ENCODE peak calls at places on chromosomes 7 and 10, in eight cellular contexts. N is IMR-90, I is transverse colon, V is Peyer's patch, H is tibial nerve, B is sigmoid colon, E is A549, S is testis. T is an unnamed sample.

GRCh38 chr10:120221873-120222485 is 235.0 kb upstream of the PLPP4 start:
- DNase-seq in N (no peak), I (no peak), V (no peak), H (no peak), B (no peak), E (peak; percentile 65), S (peak; percentile 44), T (no peak)

GRCh38 chr7:66877577-66878300 is 43.3 kb upstream of the TMEM248 start:
- DNase-seq in N (peak; percentile 36), I (no peak), V (no peak), H (no peak), B (no peak), E (no peak), S (no peak), T (no peak)

GRCh38 chr7:142855401-142855743 is 496 bp downstream of the EPHB6 start:
- DNase-seq in N (no peak), I (no peak), V (peak; percentile 43), H (no peak), B (no peak), E (no peak), S (no peak), T (no peak)

GRCh38 chr10:124354411-124355382 is 64.0 kb downstream of the OAT start:
- DNase-seq in N (peak; percentile 38), I (peak; percentile 33), V (peak; percentile 66), H (peak; percentile 53), B (no peak), E (peak; percentile 65), S (peak; percentile 71), T (peak; percentile 50)

GRCh38 chr10:53140516-53140915 is 367.9 kb upstream of the MBL2 start:
- DNase-seq in N (no peak), I (no peak), V (no peak), H (no peak), B (no peak), E (no peak), S (no peak), T (no peak)

GRCh38 chr10:17273403-17273802 is 45.4 kb downstream of the VIM start:
- DNase-seq in N (peak; percentile 80), I (no peak), V (no peak), H (no peak), B (no peak), E (no peak), S (no peak), T (no peak)

GRCh38 chr7:26293569-26294308 is 2.1 kb downstream of the SNX10 start:
- DNase-seq in N (no peak), I (no peak), V (peak; percentile 67), H (no peak), B (no peak), E (no peak), S (no peak), T (no peak)

GRCh38 chr10:86944031-86944419 is 13.4 kb downstream of the MMRN2 start:
- DNase-seq in N (no peak), I (no peak), V (no peak), H (no peak), B (no peak), E (no peak), S (no peak), T (peak; percentile 27)

GRCh38 chr7:126702242-126703016 is 550.3 kb downstream of the GRM8 start:
- DNase-seq in N (no peak), I (no peak), V (no peak), H (no peak), B (no peak), E (no peak), S (no peak), T (no peak)

GRCh38 chr7:50684011-50684701 is 98.5 kb downstream of the GRB10 start:
- DNase-seq in N (no peak), I (no peak), V (peak; percentile 63), H (no peak), B (no peak), E (no peak), S (no peak), T (no peak)

GRCh38 chr10:4279649-4280048 is 494.6 kb upstream of the KLF6 start:
- DNase-seq in N (peak; percentile 46), I (no peak), V (no peak), H (no peak), B (no peak), E (no peak), S (no peak), T (peak; percentile 20)

GRCh38 chr7:101162551-101163280 is 2.7 kb downstream of the VGF start:
- DNase-seq in N (peak; percentile 50), I (peak; percentile 57), V (no peak), H (no peak), B (no peak), E (no peak), S (peak; percentile 59), T (no peak)

GRCh38 chr10:116636976-116637375 is 16.2 kb downstream of the PNLIPRP2 start:
- DNase-seq in N (no peak), I (no peak), V (no peak), H (no peak), B (no peak), E (no peak), S (no peak), T (no peak)

GRCh38 chr7:107237451-107237850 is 68.6 kb downstream of the HBP1 start:
- DNase-seq in N (no peak), I (no peak), V (no peak), H (no peak), B (no peak), E (no peak), S (no peak), T (no peak)

GRCh38 chr7:138000081-138000701 is 1.7 kb downstream of the CREB3L2 start:
- DNase-seq in N (peak; percentile 98), I (peak; percentile 58), V (peak; percentile 72), H (peak; percentile 75), B (peak; percentile 83), E (no peak), S (peak; percentile 57), T (peak; percentile 60)

DNA sequence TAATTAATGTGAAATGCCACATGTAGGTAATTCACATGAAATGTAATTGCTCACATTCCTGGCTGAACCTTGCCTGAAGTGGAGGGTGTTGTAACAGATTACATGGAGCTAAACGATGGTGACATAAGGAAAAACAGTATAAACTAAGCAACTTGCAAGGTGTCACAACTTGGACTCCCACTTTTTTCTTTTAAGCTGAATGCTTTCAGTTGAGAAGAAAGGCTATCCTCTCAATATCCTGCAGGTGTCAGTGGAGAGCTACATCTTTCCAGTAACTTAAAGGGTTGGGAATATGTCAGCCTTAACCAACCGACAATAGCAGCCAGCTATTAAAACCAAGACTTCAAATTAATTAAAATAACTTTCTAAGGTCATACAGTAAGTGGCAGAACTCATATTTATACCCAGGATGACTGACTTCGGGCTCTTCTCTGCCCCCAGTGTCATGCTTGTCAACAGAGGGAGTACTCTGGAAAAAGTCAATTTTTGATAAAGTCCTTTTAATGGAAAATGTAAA is 33.7 kb downstream of the NRBF2 start:
- DNase-seq in N (peak; percentile 85), I (no peak), V (no peak), H (no peak), B (no peak), E (peak; percentile 31), S (no peak), T (peak; percentile 34)
- TF ChIP-seq POLR2A in N (no peak), I (no peak), V (no peak), H (no peak), B (no peak), E (no peak), S (no peak), T (no peak)

GRCh38 chr7:32502656-32503189 is 7.4 kb downstream of the AVL9 start:
- DNase-seq in N (no peak), I (no peak), V (no peak), H (no peak), B (no peak), E (no peak), S (no peak), T (no peak)

GRCh38 chr7:32507416-32507815 is 12.1 kb downstream of the AVL9 start:
- DNase-seq in N (no peak), I (no peak), V (no peak), H (no peak), B (no peak), E (no peak), S (no peak), T (no peak)

GRCh38 chr7:32511791-32512190 is 16.5 kb downstream of the AVL9 start:
- DNase-seq in N (peak; percentile 4), I (no peak), V (no peak), H (no peak), B (no peak), E (no peak), S (no peak), T (no peak)

GRCh38 chr7:32501522-32501921 is 6.2 kb downstream of the AVL9 start:
- DNase-seq in N (peak; percentile 66), I (no peak), V (no peak), H (no peak), B (no peak), E (no peak), S (no peak), T (no peak)

GRCh38 chr7:32506266-32507054 is 11.2 kb downstream of the AVL9 start:
- DNase-seq in N (peak; percentile 90), I (no peak), V (no peak), H (no peak), B (no peak), E (peak; percentile 71), S (no peak), T (peak; percentile 19)
- H3K27ac ChIP-seq in N (peak overlapping the region; percentile 11), I (no peak overlapping the region), V (no peak overlapping the region), H (no peak overlapping the region), B (no peak overlapping the region), E (peak overlapping the region; percentile 87), S (no peak overlapping the region), T (peak overlapping the region; percentile 70)

DNA sequence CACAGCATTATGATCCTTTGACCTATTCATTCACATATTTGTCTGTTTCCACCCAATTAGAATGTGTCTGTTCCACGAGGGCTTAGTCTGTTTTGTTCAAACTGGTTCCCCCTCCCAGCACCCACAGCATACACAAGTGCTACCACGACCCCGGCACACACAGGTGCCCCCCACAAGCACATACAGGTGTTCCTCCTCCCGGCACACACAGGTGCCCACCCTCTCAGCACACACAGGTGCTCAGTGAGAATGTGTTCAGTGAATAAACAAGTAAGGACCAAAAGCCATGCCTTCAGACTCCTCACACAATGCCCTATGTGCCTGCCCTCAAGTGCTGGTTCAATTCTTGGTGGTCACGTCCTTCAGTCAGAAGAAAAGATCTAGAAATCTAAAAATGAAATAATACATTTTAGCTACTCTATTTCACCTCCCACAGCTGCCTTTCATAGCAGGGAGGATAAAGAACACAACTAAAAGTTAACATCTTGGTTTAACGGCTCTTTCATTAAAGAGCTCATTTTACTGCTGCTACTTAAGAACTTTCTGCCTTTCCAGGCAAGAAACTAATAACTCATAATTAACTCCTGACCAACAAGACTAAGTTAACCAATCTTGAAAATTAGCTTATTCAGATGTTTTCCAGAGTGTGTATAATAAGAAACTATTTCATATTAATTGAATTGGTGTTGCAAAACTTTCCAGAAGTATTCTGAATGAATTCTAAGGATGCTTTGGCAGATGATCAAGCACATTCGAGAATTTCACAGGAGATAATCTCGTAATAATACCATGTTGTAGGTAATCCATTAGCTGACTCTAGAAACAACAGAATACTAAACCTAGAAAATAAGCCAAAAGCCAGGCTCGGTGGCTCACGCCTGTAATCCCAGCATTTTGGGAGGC is 2.3 kb downstream of the DNMBP start:
- DNase-seq in N (no peak), I (no peak), V (no peak), H (no peak), B (peak; percentile 45), E (no peak), S (no peak), T (no peak)
- TF ChIP-seq POLR2A in N (peak; percentile 6), I (no peak), V (no peak), H (no peak), B (no peak), E (no peak), S (no peak), T (no peak)

DNA sequence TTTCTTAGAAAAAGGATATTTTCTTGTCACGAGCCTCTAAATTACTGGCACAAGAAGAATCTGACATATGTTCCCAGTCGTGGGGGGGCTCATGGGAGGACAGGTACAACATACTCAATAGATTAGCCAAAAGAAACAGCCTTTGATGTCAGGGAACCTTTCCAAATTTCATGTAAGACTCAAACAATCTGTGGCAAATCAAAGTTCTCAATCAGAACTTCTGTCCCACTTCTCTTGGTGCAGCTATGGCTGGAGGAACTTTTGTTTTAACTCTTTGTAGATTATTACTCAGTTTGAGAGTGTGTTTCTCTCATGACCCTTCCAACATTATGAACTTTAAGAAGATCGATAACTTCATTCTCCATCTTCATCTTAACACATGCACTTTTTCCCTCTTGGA is 114.3 kb upstream of the ARID5B start:
- DNase-seq in N (no peak), I (no peak), V (no peak), H (no peak), B (no peak), E (no peak), S (no peak), T (no peak)
- H3K27ac ChIP-seq in N (peak overlapping the region; percentile 71), I (no peak overlapping the region), V (no peak overlapping the region), H (no peak overlapping the region), B (peak overlapping the region; percentile 36), E (peak overlapping the region; percentile 74), S (no peak overlapping the region), T (peak overlapping the region; percentile 11)